ENCODE peak calls at places on chromosomes 11 and 22, in four cellular contexts. One of them, this sample, is unnamed.

GRCh38 chr11:125207866-125208425 is 43.4 kb downstream of the PKNOX2 start:
- DNase-seq in AG04450: no peak
- DNase-seq in pancreas: no peak
- DNase-seq in body of pancreas: no peak
- DNase-seq in this sample: peak; percentile 17

GRCh38 chr22:22109693-22110466 is 127.3 kb upstream of the TOP3B start:
- DNase-seq in AG04450: no peak
- DNase-seq in pancreas: no peak
- DNase-seq in body of pancreas: no peak
- DNase-seq in this sample: no peak

GRCh38 chr22:37675930-37676571 is 615 bp downstream of the LGALS1 start:
- DNase-seq in AG04450: no peak
- DNase-seq in pancreas: no peak
- DNase-seq in body of pancreas: peak; percentile 55
- DNase-seq in this sample: no peak

GRCh38 chr22:44424867-44425351 is 73.1 kb downstream of the RTL6 start:
- DNase-seq in AG04450: no peak
- DNase-seq in pancreas: no peak
- DNase-seq in body of pancreas: peak; percentile 69
- DNase-seq in this sample: no peak

GRCh38 chr11:124739479-124740276 is at the start of gene NRGN:
- DNase-seq in AG04450: peak; percentile 60
- DNase-seq in pancreas: peak; percentile 96
- DNase-seq in body of pancreas: peak; percentile 95
- DNase-seq in this sample: peak; percentile 88

GRCh38 chr11:78427615-78428272 is 10.1 kb upstream of the GAB2 start:
- DNase-seq in AG04450: no peak
- DNase-seq in pancreas: no peak
- DNase-seq in body of pancreas: no peak
- DNase-seq in this sample: no peak

GRCh38 chr11:43738600-43739409 is 58.3 kb downstream of the HSD17B12 start:
- DNase-seq in AG04450: peak; percentile 65
- DNase-seq in pancreas: no peak
- DNase-seq in body of pancreas: peak; percentile 34
- DNase-seq in this sample: peak; percentile 78

GRCh38 chr22:41308054-41308453 is 6.7 kb downstream of the ZC3H7B start:
- DNase-seq in AG04450: no peak
- DNase-seq in pancreas: no peak
- DNase-seq in body of pancreas: no peak
- DNase-seq in this sample: peak; percentile 40

GRCh38 chr22:43088979-43089717 is at the start of gene TTLL1:
- DNase-seq in AG04450: peak; percentile 39
- DNase-seq in pancreas: peak; percentile 94
- DNase-seq in body of pancreas: peak; percentile 93
- DNase-seq in this sample: peak; percentile 85

GRCh38 chr22:19869497-19870152 is 15.0 kb upstream of the GNB1L start:
- DNase-seq in AG04450: no peak
- DNase-seq in pancreas: peak; percentile 43
- DNase-seq in body of pancreas: peak; percentile 4
- DNase-seq in this sample: no peak

GRCh38 chr11:123478352-123478986 is 48.4 kb downstream of the GRAMD1B start:
- DNase-seq in AG04450: peak; percentile 63
- DNase-seq in pancreas: no peak
- DNase-seq in body of pancreas: peak; percentile 51
- DNase-seq in this sample: peak; percentile 64

GRCh38 chr22:46052801-46053562 is 76.0 kb upstream of the WNT7B start:
- DNase-seq in AG04450: no peak
- DNase-seq in pancreas: peak; percentile 70
- DNase-seq in body of pancreas: peak; percentile 79
- DNase-seq in this sample: no peak

GRCh38 chr22:44839061-44839460 is 86.7 kb downstream of the ARHGAP8 start:
- DNase-seq in AG04450: no peak
- DNase-seq in pancreas: no peak
- DNase-seq in body of pancreas: no peak
- DNase-seq in this sample: no peak

GRCh38 chr22:19527321-19527721 is 3.1 kb upstream of the CLDN5 start:
- DNase-seq in AG04450: no peak
- DNase-seq in pancreas: no peak
- DNase-seq in body of pancreas: no peak
- DNase-seq in this sample: no peak

GRCh38 chr22:24101966-24102365 is 79.3 kb upstream of the SUSD2 start:
- DNase-seq in AG04450: no peak
- DNase-seq in pancreas: peak; percentile 23
- DNase-seq in body of pancreas: no peak
- DNase-seq in this sample: no peak

GRCh38 chr11:73280606-73281005 is 8.5 kb downstream of the P2RY6 start:
- DNase-seq in AG04450: no peak
- DNase-seq in pancreas: peak; percentile 30
- DNase-seq in body of pancreas: no peak
- DNase-seq in this sample: no peak

GRCh38 chr11:35681181-35681767 is 18.7 kb downstream of the TRIM44 start:
- DNase-seq in AG04450: no peak
- DNase-seq in pancreas: no peak
- DNase-seq in body of pancreas: no peak
- DNase-seq in this sample: no peak

GRCh38 chr22:28907311-28908008 is 24.1 kb downstream of the ZNRF3 start:
- DNase-seq in AG04450: no peak
- DNase-seq in pancreas: no peak
- DNase-seq in body of pancreas: peak; percentile 58
- DNase-seq in this sample: no peak

GRCh38 chr11:13635804-13636203 is 32.7 kb upstream of the FAR1 start:
- DNase-seq in AG04450: no peak
- DNase-seq in pancreas: no peak
- DNase-seq in body of pancreas: no peak
- DNase-seq in this sample: no peak

GRCh38 chr22:20533095-20533878 is 25.9 kb downstream of the MED15 start:
- DNase-seq in AG04450: no peak
- DNase-seq in pancreas: no peak
- DNase-seq in body of pancreas: no peak
- DNase-seq in this sample: no peak

GRCh38 chr11:100573911-100574513 is 113.1 kb upstream of the ARHGAP42 start:
- DNase-seq in AG04450: no peak
- DNase-seq in pancreas: no peak
- DNase-seq in body of pancreas: no peak
- DNase-seq in this sample: no peak

GRCh38 chr22:41147722-41148121 is 55.3 kb downstream of the EP300 start:
- DNase-seq in AG04450: no peak
- DNase-seq in pancreas: no peak
- DNase-seq in body of pancreas: no peak
- DNase-seq in this sample: no peak

GRCh38 chr11:48107188-48107704 is 109.4 kb upstream of the OR4B1 start:
- DNase-seq in AG04450: no peak
- DNase-seq in pancreas: no peak
- DNase-seq in body of pancreas: no peak
- DNase-seq in this sample: no peak

GRCh38 chr11:1195690-1196515 is 27.0 kb upstream of the MUC5B start:
- DNase-seq in AG04450: no peak
- DNase-seq in pancreas: peak; percentile 45
- DNase-seq in body of pancreas: peak; percentile 2
- DNase-seq in this sample: no peak

GRCh38 chr11:72411623-72412532 is 22.5 kb downstream of the CLPB start:
- DNase-seq in AG04450: no peak
- DNase-seq in pancreas: no peak
- DNase-seq in body of pancreas: peak; percentile 23
- DNase-seq in this sample: no peak

GRCh38 chr11:44628730-44629361 is 63.4 kb downstream of the CD82 start:
- DNase-seq in AG04450: no peak
- DNase-seq in pancreas: no peak
- DNase-seq in body of pancreas: no peak
- DNase-seq in this sample: no peak

GRCh38 chr22:42271191-42271813 is 849 bp upstream of the TCF20 start:
- DNase-seq in AG04450: no peak
- DNase-seq in pancreas: no peak
- DNase-seq in body of pancreas: no peak
- DNase-seq in this sample: no peak

GRCh38 chr11:17798253-17798652 is 63.7 kb downstream of the KCNC1 start:
- DNase-seq in AG04450: no peak
- DNase-seq in pancreas: no peak
- DNase-seq in body of pancreas: no peak
- DNase-seq in this sample: no peak

GRCh38 chr11:47607380-47607779 is 13.2 kb upstream of the C1QTNF4 start:
- DNase-seq in AG04450: peak; percentile 84
- DNase-seq in pancreas: no peak
- DNase-seq in body of pancreas: peak; percentile 29
- DNase-seq in this sample: peak; percentile 94

GRCh38 chr11:77147668-77148321 is 19.7 kb downstream of the MYO7A start:
- DNase-seq in AG04450: no peak
- DNase-seq in pancreas: no peak
- DNase-seq in body of pancreas: peak; percentile 51
- DNase-seq in this sample: no peak
- H3K4me3 ChIP-seq in AG04450: no peak overlapping the region
- H3K4me3 ChIP-seq in pancreas: no peak overlapping the region
- H3K4me3 ChIP-seq in body of pancreas: no peak overlapping the region
- H3K4me3 ChIP-seq in this sample: peak overlapping the region; percentile 22

GRCh38 chr11:5622802-5623201 is 2.0 kb upstream of the TRIM34 start:
- DNase-seq in AG04450: no peak
- DNase-seq in pancreas: no peak
- DNase-seq in body of pancreas: no peak
- DNase-seq in this sample: no peak

GRCh38 chr11:5621580-5621979 is 3.2 kb upstream of the TRIM34 start:
- DNase-seq in AG04450: no peak
- DNase-seq in pancreas: no peak
- DNase-seq in body of pancreas: no peak
- DNase-seq in this sample: no peak

GRCh38 chr11:5624489-5625278 is at the start of gene TRIM34:
- DNase-seq in AG04450: no peak
- DNase-seq in pancreas: no peak
- DNase-seq in body of pancreas: peak; percentile 74
- DNase-seq in this sample: peak; percentile 74

GRCh38 chr11:5620606-5621521 is 3.9 kb upstream of the TRIM34 start:
- DNase-seq in AG04450: peak; percentile 78
- DNase-seq in pancreas: no peak
- DNase-seq in body of pancreas: peak; percentile 12
- DNase-seq in this sample: peak; percentile 90

DNA sequence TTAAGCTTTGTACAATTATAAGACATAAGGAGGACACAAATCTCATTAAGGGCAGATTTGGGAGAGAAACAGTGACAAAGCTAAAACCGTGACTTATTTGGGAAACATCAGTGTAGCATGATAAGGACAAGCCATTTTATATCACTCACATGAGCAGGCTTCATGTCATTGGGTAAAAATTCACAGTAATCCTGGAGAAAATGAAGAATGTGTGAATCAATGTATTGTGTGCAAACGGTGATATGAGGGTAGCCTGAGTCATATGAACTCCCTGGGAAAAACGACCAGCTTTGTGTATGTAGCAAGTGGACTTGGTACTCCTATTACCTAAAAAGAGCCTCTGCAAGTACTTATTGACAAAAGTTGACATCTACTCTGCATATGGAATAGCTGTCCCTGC is 6.0 kb upstream of the TRIM34 start:
- DNase-seq in AG04450: peak; percentile 61
- DNase-seq in pancreas: no peak
- DNase-seq in body of pancreas: no peak
- DNase-seq in this sample: peak; percentile 89
- H3K27ac ChIP-seq in AG04450: peak overlapping the region; percentile 57
- H3K27ac ChIP-seq in pancreas: no peak overlapping the region
- H3K27ac ChIP-seq in body of pancreas: no peak overlapping the region
- H3K27ac ChIP-seq in this sample: peak overlapping the region; percentile 94

GRCh38 chr22:30801695-30802094 is 107.0 kb downstream of the OSBP2 start:
- DNase-seq in AG04450: no peak
- DNase-seq in pancreas: no peak
- DNase-seq in body of pancreas: no peak
- DNase-seq in this sample: no peak

GRCh38 chr22:30806391-30806861 is 111.8 kb downstream of the OSBP2 start:
- DNase-seq in AG04450: no peak
- DNase-seq in pancreas: no peak
- DNase-seq in body of pancreas: no peak
- DNase-seq in this sample: peak; percentile 43

GRCh38 chr22:30804626-30805025 is 110.0 kb downstream of the OSBP2 start:
- DNase-seq in AG04450: no peak
- DNase-seq in pancreas: no peak
- DNase-seq in body of pancreas: no peak
- DNase-seq in this sample: no peak

GRCh38 chr22:30803679-30804078 is 109.0 kb downstream of the OSBP2 start:
- DNase-seq in AG04450: no peak
- DNase-seq in pancreas: no peak
- DNase-seq in body of pancreas: no peak
- DNase-seq in this sample: no peak

DNA sequence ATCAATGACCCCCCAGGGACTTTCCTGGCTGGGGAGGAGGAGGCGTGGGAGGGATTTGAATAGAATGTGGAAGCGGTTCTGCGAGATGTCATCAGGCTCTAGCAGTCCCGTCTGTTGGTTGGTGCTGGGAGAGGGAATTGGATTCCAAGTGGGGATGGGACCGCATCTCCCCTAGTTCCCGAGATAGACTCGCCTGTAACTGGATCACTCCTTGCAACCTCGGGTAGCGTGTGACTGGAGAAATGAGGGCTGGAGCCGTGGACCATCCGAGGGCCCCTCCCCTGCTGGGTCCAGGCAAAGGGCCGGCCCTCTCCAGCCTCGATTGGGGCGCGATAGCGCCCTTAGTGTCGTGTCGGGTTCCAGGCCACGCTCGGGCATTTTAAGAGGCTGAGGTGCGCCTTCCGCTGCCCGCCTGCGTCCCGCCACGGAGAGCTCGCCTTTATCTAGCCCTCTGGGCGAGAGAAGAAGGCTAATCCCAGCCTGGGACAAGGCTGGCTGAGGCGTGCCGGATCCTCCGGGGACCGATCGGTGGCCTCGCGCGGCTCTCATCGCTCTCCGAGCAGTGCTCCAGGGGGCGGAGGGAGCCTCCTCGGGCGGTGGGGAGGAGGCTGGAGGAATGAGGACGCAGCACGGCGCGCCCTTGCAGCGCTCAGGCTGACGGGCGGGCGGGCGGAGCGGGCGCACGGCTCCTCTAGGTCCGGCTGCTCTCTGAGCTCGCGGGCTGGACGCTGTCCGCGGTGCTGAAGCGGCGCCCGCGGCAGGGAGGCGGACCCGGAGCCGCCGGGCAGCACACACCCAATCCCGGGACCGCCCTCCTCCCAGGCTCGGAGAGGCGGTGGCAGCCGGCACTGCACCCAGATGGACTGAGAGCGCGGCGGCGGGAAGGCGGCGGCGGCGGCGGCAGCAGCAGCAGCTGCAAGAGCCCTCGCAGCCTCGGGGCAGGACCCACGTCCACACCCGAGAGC is 107.8 kb downstream of the OSBP2 start:
- DNase-seq in AG04450: peak; percentile 74
- DNase-seq in pancreas: peak; percentile 95
- DNase-seq in body of pancreas: peak; percentile 93
- DNase-seq in this sample: peak; percentile 77
- H3K4me3 ChIP-seq in AG04450: peak overlapping the region; percentile 48
- H3K4me3 ChIP-seq in pancreas: no peak overlapping the region
- H3K4me3 ChIP-seq in body of pancreas: no peak overlapping the region
- H3K4me3 ChIP-seq in this sample: peak overlapping the region; percentile 26

GRCh38 chr11:65390099-65390941 is 3.9 kb downstream of the FRMD8 start:
- DNase-seq in AG04450: no peak
- DNase-seq in pancreas: no peak
- DNase-seq in body of pancreas: no peak
- DNase-seq in this sample: no peak
- H3K27ac ChIP-seq in AG04450: peak overlapping the region; percentile 31
- H3K27ac ChIP-seq in pancreas: peak overlapping the region; percentile 60
- H3K27ac ChIP-seq in body of pancreas: peak overlapping the region; percentile 60
- H3K27ac ChIP-seq in this sample: peak overlapping the region; percentile 67

GRCh38 chr11:69328231-69328630 is 34.3 kb downstream of the MYEOV start:
- DNase-seq in AG04450: no peak
- DNase-seq in pancreas: no peak
- DNase-seq in body of pancreas: no peak
- DNase-seq in this sample: no peak
- H3K4me3 ChIP-seq in AG04450: no peak overlapping the region
- H3K4me3 ChIP-seq in pancreas: no peak overlapping the region
- H3K4me3 ChIP-seq in body of pancreas: no peak overlapping the region
- H3K4me3 ChIP-seq in this sample: no peak overlapping the region

GRCh38 chr11:134416726-134417125 is 4.7 kb upstream of the B3GAT1 start:
- DNase-seq in AG04450: no peak
- DNase-seq in pancreas: no peak
- DNase-seq in body of pancreas: no peak
- DNase-seq in this sample: no peak
- H3K27ac ChIP-seq in AG04450: no peak overlapping the region
- H3K27ac ChIP-seq in pancreas: no peak overlapping the region
- H3K27ac ChIP-seq in body of pancreas: no peak overlapping the region
- H3K27ac ChIP-seq in this sample: no peak overlapping the region